ENCODE peak calls at places on chromosomes 7 and 10, in nine cellular contexts. J is activated CD4-positive, CD25-positive, alpha-beta regulatory T cell; Y is LoVo; W is choroid plexus epithelial cell; T is activated CD8-positive, alpha-beta T cell treated with anti-CD3 and anti-CD28 coated beads, Interleukin-2, amount 10 ng/mL, durations not matched to agents 7 days and 5 days; L is glomerular endothelial cell; B is stimulated activated CD4-positive, alpha-beta T cell treated with anti-CD3 and anti-CD28 coated beads, Interleukin-2, amount 100 ng/mL, for 24 hours; F is LNCaP clone FGC; H is dermis microvascular lymphatic vessel endothelial cell. S is an unnamed sample.

GRCh38 chr10:98414932-98415709 is at the start of gene PYROXD2:
- DNase-seq in J (peak), Y (peak), W (peak), T (peak), L (peak), B (peak), F (peak), H (peak), S (peak)

GRCh38 chr10:46218921-46219320 is 67.9 kb upstream of the ANTXRL start:
- DNase-seq in J (no peak), Y (no peak), W (no peak), T (peak), L (no peak), B (no peak), F (no peak), H (no peak), S (no peak)

GRCh38 chr10:28284126-28284525 is 18.7 kb downstream of the MPP7 start:
- DNase-seq in J (no peak), Y (no peak), W (no peak), T (no peak), L (no peak), B (no peak), F (peak), H (no peak), S (no peak)

GRCh38 chr10:121076760-121077159 is 225.6 kb downstream of the WDR11 start:
- DNase-seq in J (no peak), Y (no peak), W (no peak), T (no peak), L (no peak), B (no peak), F (peak), H (no peak), S (no peak)

GRCh38 chr7:112887976-112888375 is 97.8 kb upstream of the TMEM168 start:
- DNase-seq in J (no peak), Y (no peak), W (no peak), T (no peak), L (no peak), B (no peak), F (no peak), H (no peak), S (no peak)

GRCh38 chr10:44263771-44264170 is 121.1 kb downstream of the CXCL12 start:
- DNase-seq in J (no peak), Y (no peak), W (no peak), T (no peak), L (no peak), B (no peak), F (no peak), H (no peak), S (no peak)

GRCh38 chr10:103693070-103693811 is 162.1 kb downstream of the SH3PXD2A start:
- DNase-seq in J (peak), Y (no peak), W (no peak), T (peak), L (no peak), B (peak), F (no peak), H (no peak), S (no peak)

GRCh38 chr7:27238979-27239779 is 3.4 kb upstream of the EVX1 start:
- DNase-seq in J (no peak), Y (no peak), W (no peak), T (no peak), L (no peak), B (no peak), F (no peak), H (no peak), S (no peak)